ENCODE peak calls at places on chromosomes 16 and 17, in five cellular contexts. U is WERI-Rb-1, B is HFF-Myc, S is colonic mucosa, W is ascending aorta. C is an unnamed sample.

GRCh38 chr16:19713697-19714096 is 4.3 kb downstream of the KNOP1 start:
- DNase-seq in U (no peak), B (no peak), S (no peak), W (no peak), C (no peak)

GRCh38 chr17:34706029-34706428 is 126.6 kb downstream of the TMEM132E start:
- DNase-seq in U (no peak), B (no peak), S (no peak), W (no peak), C (peak; percentile 11)

GRCh38 chr17:50893183-50893993 is 27.2 kb upstream of the TOB1 start:
- DNase-seq in U (no peak), B (no peak), S (no peak), W (no peak), C (peak; percentile 61)

GRCh38 chr17:79420318-79421243 is 190.3 kb downstream of the RBFOX3 start:
- DNase-seq in U (no peak), B (no peak), S (no peak), W (no peak), C (no peak)

GRCh38 chr16:88769617-88770458 is 15.2 kb downstream of the PIEZO1 start:
- DNase-seq in U (peak; percentile 76), B (no peak), S (peak; percentile 76), W (no peak), C (peak; percentile 50)

GRCh38 chr17:5299383-5299782 is 17.3 kb downstream of the RABEP1 start:
- DNase-seq in U (no peak), B (no peak), S (no peak), W (no peak), C (no peak)

GRCh38 chr16:4113358-4114256 is 2.6 kb downstream of the ADCY9 start:
- DNase-seq in U (no peak), B (no peak), S (no peak), W (no peak), C (no peak)

GRCh38 chr17:81808778-81809555 is 5.0 kb downstream of the GCGR start:
- DNase-seq in U (peak; percentile 57), B (no peak), S (no peak), W (no peak), C (no peak)

GRCh38 chr16:70018254-70018653 is 67.1 kb downstream of the CLEC18A start:
- DNase-seq in U (peak; percentile 41), B (peak; percentile 16), S (no peak), W (no peak), C (no peak)

GRCh38 chr17:63698381-63698885 is 1.5 kb downstream of the LIMD2 start:
- DNase-seq in U (no peak), B (no peak), S (no peak), W (no peak), C (no peak)
- H3K4me3 ChIP-seq in U (peak overlapping the region; percentile 55), B (peak overlapping the region; percentile 42), S (peak overlapping the region; percentile 46), W (peak overlapping the region; percentile 73), C (peak overlapping the region; percentile 57)

GRCh38 chr17:2215616-2216364 is 87.8 kb downstream of the SMG6 start:
- DNase-seq in U (no peak), B (peak; percentile 86), S (peak; percentile 57), W (no peak), C (peak; percentile 92)
- TF ChIP-seq CTCF in U (no peak), B (no peak), S (no peak), W (no peak), C (no peak)

DNA sequence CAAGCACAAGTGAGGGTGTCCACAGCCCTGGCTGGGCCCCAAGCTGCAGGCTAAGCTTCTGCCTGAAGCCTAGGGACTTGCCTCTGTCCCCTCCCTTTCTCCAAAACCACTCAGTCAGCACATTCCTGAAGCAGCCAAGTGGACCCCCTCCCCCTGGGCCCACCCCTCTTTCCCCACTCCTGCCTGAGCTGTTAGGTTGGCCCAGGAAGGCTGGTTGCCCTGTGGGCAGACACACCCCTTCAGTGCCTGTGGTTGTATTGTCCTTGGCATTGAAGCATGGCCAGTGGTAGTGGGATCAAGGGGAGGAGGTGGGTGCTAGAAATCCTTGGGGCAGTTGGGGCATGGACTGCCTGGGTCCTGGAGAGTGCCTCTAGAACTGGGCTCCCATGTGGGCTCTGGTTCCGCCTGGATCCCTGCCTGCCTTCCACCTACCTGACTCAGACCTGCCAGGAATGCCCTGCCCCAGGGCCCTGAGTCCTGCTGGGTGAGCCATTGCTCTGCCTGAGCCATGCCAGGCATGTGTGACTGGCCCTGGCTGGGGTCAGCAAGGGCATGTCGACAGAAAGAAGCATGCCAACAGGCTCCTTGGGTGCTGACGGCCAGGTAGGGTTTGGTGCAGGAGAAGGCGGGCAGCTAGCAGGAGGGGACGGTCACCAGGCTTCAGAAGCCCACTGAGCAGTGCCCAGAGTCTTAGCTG is 2.1 kb downstream of the TRAF4 start:
- DNase-seq in U (no peak), B (no peak), S (no peak), W (no peak), C (no peak)
- H3K4me3 ChIP-seq in U (peak overlapping the region; percentile 87), B (peak overlapping the region; percentile 72), S (peak overlapping the region; percentile 77), W (peak overlapping the region; percentile 88), C (peak overlapping the region; percentile 92)

GRCh38 chr17:77281024-77281903 is 140.5 kb downstream of the SEC14L1 start:
- DNase-seq in U (peak; percentile 89), B (no peak), S (peak; percentile 75), W (no peak), C (peak; percentile 60)
- TF ChIP-seq CTCF in U (peak; percentile 65), B (no peak), S (no peak), W (no peak), C (no peak)

GRCh38 chr17:60141111-60142018 is 8.4 kb upstream of the CA4 start:
- DNase-seq in U (no peak), B (no peak), S (no peak), W (no peak), C (peak; percentile 21)

GRCh38 chr17:60146206-60146605 is 3.6 kb upstream of the CA4 start:
- DNase-seq in U (no peak), B (no peak), S (no peak), W (no peak), C (no peak)

GRCh38 chr17:60139438-60140285 is 10.1 kb upstream of the CA4 start:
- DNase-seq in U (peak; percentile 8), B (no peak), S (peak; percentile 77), W (no peak), C (peak; percentile 73)

GRCh38 chr17:60145006-60145935 is 4.5 kb upstream of the CA4 start:
- DNase-seq in U (peak; percentile 70), B (no peak), S (no peak), W (no peak), C (no peak)

DNA sequence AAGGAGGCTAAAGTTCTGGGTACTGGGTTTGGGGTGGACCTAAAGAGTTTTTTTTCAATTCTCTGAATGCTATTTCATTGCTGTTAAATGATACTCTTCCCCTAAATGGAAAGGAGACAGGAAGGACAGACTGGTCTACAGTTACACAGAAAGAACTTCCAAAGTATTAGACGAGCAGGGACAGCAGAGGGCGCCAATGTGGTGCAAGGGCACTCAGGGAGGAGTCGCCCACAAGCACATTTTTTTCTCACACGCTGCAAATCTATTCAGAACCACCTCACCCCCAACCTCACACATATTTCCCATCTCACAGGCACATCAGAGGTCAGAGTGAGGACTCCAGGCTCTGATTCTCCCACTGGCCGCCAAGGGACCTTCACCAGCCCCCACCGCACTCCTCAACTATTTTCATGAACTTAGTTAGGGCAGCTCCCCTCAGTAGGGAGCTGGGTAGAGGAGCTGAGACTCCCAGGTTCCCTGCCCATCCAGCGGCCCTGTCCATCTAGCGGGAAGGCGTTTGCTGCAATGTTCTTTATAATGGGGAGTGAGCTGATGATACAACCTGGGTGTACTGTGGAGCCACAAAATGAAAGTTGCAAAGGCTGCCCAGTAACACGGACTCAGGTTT is 6.8 kb upstream of the CA4 start:
- DNase-seq in U (peak; percentile 95), B (peak; percentile 87), S (peak; percentile 94), W (no peak), C (peak; percentile 85)
- H3K4me3 ChIP-seq in U (no peak overlapping the region), B (peak overlapping the region; percentile 35), S (no peak overlapping the region), W (no peak overlapping the region), C (peak overlapping the region; percentile 51)

DNA sequence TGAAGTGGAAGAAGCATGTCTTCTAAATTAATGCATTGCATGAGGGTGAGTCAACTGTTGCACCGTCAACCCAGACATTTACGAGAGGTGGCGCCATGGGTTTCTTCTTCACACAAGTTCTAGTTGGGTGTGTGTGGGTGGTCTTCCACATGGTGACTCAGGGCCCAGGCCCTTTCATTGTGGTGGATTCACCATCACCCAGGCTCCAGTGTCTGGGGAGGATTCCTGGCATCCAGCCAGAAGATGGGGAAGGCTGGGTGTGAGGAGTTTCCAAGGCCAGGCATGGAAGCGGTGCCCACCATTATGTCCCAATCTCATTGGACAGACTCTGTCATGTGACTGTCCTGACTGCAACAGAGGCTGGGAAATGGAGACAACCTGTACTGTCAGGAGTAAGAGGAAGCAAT is 21.4 kb upstream of the JPH3 start:
- DNase-seq in U (no peak), B (peak; percentile 49), S (no peak), W (no peak), C (peak; percentile 73)
- TF ChIP-seq CTCF in U (no peak), B (no peak), S (no peak), W (no peak), C (peak; percentile 6)

GRCh38 chr16:65070831-65071230 is 51.0 kb downstream of the CDH11 start:
- DNase-seq in U (no peak), B (peak; percentile 94), S (peak; percentile 53), W (peak; percentile 26), C (peak; percentile 97)
- H3K4me3 ChIP-seq in U (no peak overlapping the region), B (no peak overlapping the region), S (no peak overlapping the region), W (peak overlapping the region; percentile 52), C (no peak overlapping the region)

GRCh38 chr17:39935896-39936295 is 8.4 kb downstream of the LRRC3C start:
- DNase-seq in U (no peak), B (no peak), S (no peak), W (no peak), C (no peak)

GRCh38 chr17:39939588-39940419 is 12.3 kb downstream of the LRRC3C start:
- DNase-seq in U (peak; percentile 38), B (peak; percentile 79), S (no peak), W (no peak), C (peak; percentile 90)

GRCh38 chr17:39937462-39937861 is 9.9 kb downstream of the LRRC3C start:
- DNase-seq in U (no peak), B (no peak), S (no peak), W (no peak), C (no peak)

GRCh38 chr17:39939031-39939430 is 11.5 kb downstream of the LRRC3C start:
- DNase-seq in U (no peak), B (no peak), S (no peak), W (no peak), C (no peak)

DNA sequence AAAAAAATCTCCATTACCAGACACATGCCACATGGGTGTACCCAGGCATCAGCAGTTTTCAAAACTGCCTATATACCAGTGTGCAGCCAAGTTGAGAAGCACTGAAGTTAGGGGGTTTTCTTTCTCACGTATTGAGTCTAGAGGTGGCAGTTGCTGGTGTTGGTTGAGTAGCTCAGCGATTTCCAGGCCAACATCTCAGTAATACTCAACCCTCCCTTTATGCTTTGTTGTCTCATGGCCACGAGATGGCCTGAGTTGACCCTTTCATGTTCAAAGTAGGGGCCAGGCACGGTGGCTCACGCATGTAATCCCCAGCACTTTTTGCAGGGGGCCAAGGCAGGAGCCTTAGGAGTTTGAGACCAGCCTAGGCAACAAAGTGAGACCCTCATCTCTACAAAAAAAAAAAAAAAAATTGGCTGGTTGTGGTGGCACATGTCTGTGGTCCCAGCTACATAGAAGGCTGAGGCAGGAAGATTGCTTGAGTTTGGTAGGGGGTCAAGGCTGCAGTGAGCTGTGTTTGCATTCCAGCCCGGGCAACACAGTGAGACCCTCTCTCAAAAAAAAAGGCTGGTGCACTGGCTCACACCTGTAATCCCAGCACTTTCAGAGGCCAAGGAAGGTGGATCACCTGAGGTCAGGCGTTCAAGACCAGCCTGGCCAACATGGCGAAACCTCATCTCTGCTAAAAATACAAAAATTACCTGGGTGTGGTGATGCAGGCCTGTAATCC is 10.8 kb downstream of the LRRC3C start:
- DNase-seq in U (no peak), B (no peak), S (no peak), W (no peak), C (no peak)
- TF ChIP-seq CTCF in U (no peak), B (no peak), S (no peak), W (no peak), C (no peak)

C was measured in fibroblast of villous mesenchyme.